ENCODE peak calls at places on chromosomes 2 and 18, in seven cellular contexts. One of them, this sample, is unnamed.

GRCh38 chr2:45117383-45117782 is 108.1 kb upstream of the SIX2 start:
- DNase-seq in tibial nerve: no peak
- DNase-seq in SJCRH30: no peak
- DNase-seq in sigmoid colon: no peak
- DNase-seq in MM.1S: no peak
- DNase-seq in body of pancreas: no peak
- DNase-seq in H9: no peak
- DNase-seq in this sample: no peak

GRCh38 chr2:112585873-112586477 is 1.6 kb downstream of the CHCHD5 start:
- DNase-seq in tibial nerve: no peak
- DNase-seq in SJCRH30: no peak
- DNase-seq in sigmoid colon: no peak
- DNase-seq in MM.1S: no peak
- DNase-seq in body of pancreas: no peak
- DNase-seq in H9: no peak
- DNase-seq in this sample: no peak

GRCh38 chr18:68555935-68556334 is 159.0 kb downstream of the TMX3 start:
- DNase-seq in tibial nerve: no peak
- DNase-seq in SJCRH30: no peak
- DNase-seq in sigmoid colon: no peak
- DNase-seq in MM.1S: no peak
- DNase-seq in body of pancreas: no peak
- DNase-seq in H9: no peak
- DNase-seq in this sample: peak; percentile 69

GRCh38 chr2:234500394-234501006 is 3.6 kb upstream of the ARL4C start:
- DNase-seq in tibial nerve: peak; percentile 58
- DNase-seq in SJCRH30: peak; percentile 71
- DNase-seq in sigmoid colon: no peak
- DNase-seq in MM.1S: peak; percentile 77
- DNase-seq in body of pancreas: peak; percentile 29
- DNase-seq in H9: peak; percentile 59
- DNase-seq in this sample: no peak

GRCh38 chr18:61546598-61546997 is 213.4 kb downstream of the CDH20 start:
- DNase-seq in tibial nerve: peak; percentile 18
- DNase-seq in SJCRH30: no peak
- DNase-seq in sigmoid colon: no peak
- DNase-seq in MM.1S: no peak
- DNase-seq in body of pancreas: no peak
- DNase-seq in H9: no peak
- DNase-seq in this sample: no peak

GRCh38 chr2:149143734-149144133 is 105.2 kb downstream of the LYPD6B start:
- DNase-seq in tibial nerve: no peak
- DNase-seq in SJCRH30: peak; percentile 46
- DNase-seq in sigmoid colon: no peak
- DNase-seq in MM.1S: peak; percentile 75
- DNase-seq in body of pancreas: no peak
- DNase-seq in H9: no peak
- DNase-seq in this sample: no peak

GRCh38 chr2:19111297-19111696 is 247.1 kb downstream of the OSR1 start:
- DNase-seq in tibial nerve: no peak
- DNase-seq in SJCRH30: no peak
- DNase-seq in sigmoid colon: no peak
- DNase-seq in MM.1S: no peak
- DNase-seq in body of pancreas: no peak
- DNase-seq in H9: no peak
- DNase-seq in this sample: no peak

GRCh38 chr2:206396216-206396615 is 47.1 kb upstream of the ADAM23 start:
- DNase-seq in tibial nerve: no peak
- DNase-seq in SJCRH30: no peak
- DNase-seq in sigmoid colon: no peak
- DNase-seq in MM.1S: no peak
- DNase-seq in body of pancreas: no peak
- DNase-seq in H9: no peak
- DNase-seq in this sample: no peak

GRCh38 chr18:50080932-50081560 is 113.9 kb downstream of the MYO5B start:
- DNase-seq in tibial nerve: no peak
- DNase-seq in SJCRH30: no peak
- DNase-seq in sigmoid colon: no peak
- DNase-seq in MM.1S: no peak
- DNase-seq in body of pancreas: no peak
- DNase-seq in H9: no peak
- DNase-seq in this sample: peak; percentile 84

GRCh38 chr18:35466334-35466733 is 31.4 kb downstream of the INO80C start:
- DNase-seq in tibial nerve: no peak
- DNase-seq in SJCRH30: no peak
- DNase-seq in sigmoid colon: no peak
- DNase-seq in MM.1S: no peak
- DNase-seq in body of pancreas: no peak
- DNase-seq in H9: no peak
- DNase-seq in this sample: no peak
- H3K27ac ChIP-seq in tibial nerve: no peak overlapping the region
- H3K27ac ChIP-seq in SJCRH30: no peak overlapping the region
- H3K27ac ChIP-seq in sigmoid colon: no peak overlapping the region
- H3K27ac ChIP-seq in MM.1S: no peak overlapping the region
- H3K27ac ChIP-seq in body of pancreas: no peak overlapping the region
- H3K27ac ChIP-seq in H9: no peak overlapping the region
- H3K27ac ChIP-seq in this sample: no peak overlapping the region

GRCh38 chr2:42124051-42124813 is 44.9 kb upstream of the EML4 start:
- DNase-seq in tibial nerve: no peak
- DNase-seq in SJCRH30: no peak
- DNase-seq in sigmoid colon: no peak
- DNase-seq in MM.1S: peak; percentile 79
- DNase-seq in body of pancreas: no peak
- DNase-seq in H9: no peak
- DNase-seq in this sample: no peak

GRCh38 chr2:42118759-42119569 is 50.2 kb upstream of the EML4 start:
- DNase-seq in tibial nerve: no peak
- DNase-seq in SJCRH30: no peak
- DNase-seq in sigmoid colon: no peak
- DNase-seq in MM.1S: no peak
- DNase-seq in body of pancreas: no peak
- DNase-seq in H9: no peak
- DNase-seq in this sample: no peak

GRCh38 chr2:42127425-42128424 is 41.4 kb upstream of the EML4 start:
- DNase-seq in tibial nerve: no peak
- DNase-seq in SJCRH30: peak; percentile 63
- DNase-seq in sigmoid colon: no peak
- DNase-seq in MM.1S: peak; percentile 78
- DNase-seq in body of pancreas: no peak
- DNase-seq in H9: no peak
- DNase-seq in this sample: no peak

GRCh38 chr2:42125887-42126594 is 43.1 kb upstream of the EML4 start:
- DNase-seq in tibial nerve: no peak
- DNase-seq in SJCRH30: peak; percentile 96
- DNase-seq in sigmoid colon: no peak
- DNase-seq in MM.1S: no peak
- DNase-seq in body of pancreas: no peak
- DNase-seq in H9: peak; percentile 43
- DNase-seq in this sample: no peak

DNA sequence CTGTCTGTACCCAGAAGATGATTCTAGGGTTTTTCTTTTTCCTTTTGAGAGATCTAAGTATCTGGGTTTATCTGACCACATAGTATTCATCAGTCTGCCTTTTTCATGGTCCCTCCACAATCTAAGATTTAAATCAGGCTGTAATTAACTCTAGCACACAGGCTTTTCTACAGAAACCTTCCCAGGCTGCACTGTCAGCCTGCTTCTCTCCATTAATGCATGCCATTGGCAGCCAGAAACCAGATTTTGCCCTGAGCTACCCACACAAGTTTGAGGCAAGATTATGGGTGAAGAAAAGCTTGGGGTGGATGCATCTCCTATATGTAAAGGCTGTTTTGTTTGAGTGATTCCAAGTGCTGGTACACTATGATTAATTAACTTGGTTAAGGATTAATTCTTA is 45.7 kb upstream of the EML4 start:
- DNase-seq in tibial nerve: no peak
- DNase-seq in SJCRH30: no peak
- DNase-seq in sigmoid colon: no peak
- DNase-seq in MM.1S: no peak
- DNase-seq in body of pancreas: no peak
- DNase-seq in H9: no peak
- DNase-seq in this sample: no peak
- H3K27ac ChIP-seq in tibial nerve: no peak overlapping the region
- H3K27ac ChIP-seq in SJCRH30: peak overlapping the region; percentile 70
- H3K27ac ChIP-seq in sigmoid colon: no peak overlapping the region
- H3K27ac ChIP-seq in MM.1S: peak overlapping the region; percentile 76
- H3K27ac ChIP-seq in body of pancreas: no peak overlapping the region
- H3K27ac ChIP-seq in H9: no peak overlapping the region
- H3K27ac ChIP-seq in this sample: peak overlapping the region; percentile 78

GRCh38 chr2:24048662-24049484 is 668 bp upstream of the FKBP1B start:
- DNase-seq in tibial nerve: no peak
- DNase-seq in SJCRH30: peak; percentile 82
- DNase-seq in sigmoid colon: no peak
- DNase-seq in MM.1S: no peak
- DNase-seq in body of pancreas: no peak
- DNase-seq in H9: no peak
- DNase-seq in this sample: no peak
- H3K27ac ChIP-seq in tibial nerve: no peak overlapping the region
- H3K27ac ChIP-seq in SJCRH30: peak overlapping the region; percentile 38
- H3K27ac ChIP-seq in sigmoid colon: no peak overlapping the region
- H3K27ac ChIP-seq in MM.1S: no peak overlapping the region
- H3K27ac ChIP-seq in body of pancreas: no peak overlapping the region
- H3K27ac ChIP-seq in H9: no peak overlapping the region
- H3K27ac ChIP-seq in this sample: no peak overlapping the region

GRCh38 chr2:195051401-195051800 is 605.6 kb upstream of the SLC39A10 start:
- DNase-seq in tibial nerve: no peak
- DNase-seq in SJCRH30: peak; percentile 46
- DNase-seq in sigmoid colon: no peak
- DNase-seq in MM.1S: no peak
- DNase-seq in body of pancreas: no peak
- DNase-seq in H9: no peak
- DNase-seq in this sample: no peak

GRCh38 chr2:195057001-195057400 is 600.0 kb upstream of the SLC39A10 start:
- DNase-seq in tibial nerve: no peak
- DNase-seq in SJCRH30: peak; percentile 64
- DNase-seq in sigmoid colon: no peak
- DNase-seq in MM.1S: no peak
- DNase-seq in body of pancreas: no peak
- DNase-seq in H9: no peak
- DNase-seq in this sample: no peak

DNA sequence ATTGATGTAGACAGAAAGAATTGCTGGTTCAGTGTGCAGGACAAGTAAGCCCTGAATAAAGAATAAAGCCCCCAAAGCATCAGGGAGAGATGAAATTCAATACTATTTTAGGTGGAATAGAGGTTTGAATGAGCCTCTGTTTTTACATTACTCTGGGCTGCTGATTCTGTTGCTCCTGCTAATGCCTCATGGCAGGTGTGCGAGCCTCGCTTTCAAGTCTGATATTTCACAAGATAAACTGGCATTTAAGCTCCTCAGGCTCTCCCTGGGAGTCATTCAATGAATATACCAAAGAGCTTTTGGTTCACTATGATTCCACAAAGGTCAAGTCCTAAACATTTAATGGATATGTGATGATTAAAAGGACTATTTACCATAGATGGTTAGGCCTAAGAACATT is 601.0 kb upstream of the SLC39A10 start:
- DNase-seq in tibial nerve: no peak
- DNase-seq in SJCRH30: peak; percentile 97
- DNase-seq in sigmoid colon: no peak
- DNase-seq in MM.1S: no peak
- DNase-seq in body of pancreas: no peak
- DNase-seq in H9: no peak
- DNase-seq in this sample: no peak
- H3K27ac ChIP-seq in tibial nerve: no peak overlapping the region
- H3K27ac ChIP-seq in SJCRH30: no peak overlapping the region
- H3K27ac ChIP-seq in sigmoid colon: no peak overlapping the region
- H3K27ac ChIP-seq in MM.1S: no peak overlapping the region
- H3K27ac ChIP-seq in body of pancreas: no peak overlapping the region
- H3K27ac ChIP-seq in H9: no peak overlapping the region
- H3K27ac ChIP-seq in this sample: no peak overlapping the region